ENCODE peak calls at places on chromosome 20, in ten cellular contexts. L, D, M, R, B, Y, T, Q, E and K are unnamed samples.

GRCh38 chr20:51960004-51960403 is 157.7 kb upstream of the SALL4 start:
- DNase-seq in L (no peak), D (no peak), M (no peak), R (no peak), B (no peak), Y (no peak), T (no peak), Q (no peak), E (no peak), K (no peak)

GRCh38 chr20:58598271-58599015 is 52.6 kb upstream of the STX16 start:
- DNase-seq in L (no peak), D (no peak), M (peak), R (peak), B (no peak), Y (no peak), T (peak), Q (no peak), E (no peak), K (no peak)

GRCh38 chr20:21640556-21640955 is 64.9 kb upstream of the PAX1 start:
- DNase-seq in L (peak), D (no peak), M (no peak), R (no peak), B (peak), Y (peak), T (no peak), Q (peak), E (no peak), K (no peak)

GRCh38 chr20:14331671-14332070 is 5.7 kb downstream of the FLRT3 start:
- DNase-seq in L (no peak), D (no peak), M (no peak), R (no peak), B (no peak), Y (no peak), T (no peak), Q (no peak), E (no peak), K (no peak)

GRCh38 chr20:2167122-2167521 is 65.5 kb downstream of the STK35 start:
- DNase-seq in L (no peak), D (no peak), M (no peak), R (no peak), B (no peak), Y (no peak), T (no peak), Q (no peak), E (no peak), K (no peak)

GRCh38 chr20:2101057-2101934 is at the start of gene STK35:
- DNase-seq in L (peak), D (no peak), M (no peak), R (peak), B (no peak), Y (peak), T (no peak), Q (peak), E (no peak), K (peak)

GRCh38 chr20:53949319-53949839 is 121.0 kb downstream of the BCAS1 start:
- DNase-seq in L (peak), D (no peak), M (peak), R (peak), B (no peak), Y (peak), T (peak), Q (no peak), E (no peak), K (peak)

GRCh38 chr20:37377346-37378081 is 31.6 kb downstream of the SRC start:
- DNase-seq in L (peak), D (no peak), M (no peak), R (no peak), B (no peak), Y (peak), T (no peak), Q (no peak), E (no peak), K (no peak)

DNA sequence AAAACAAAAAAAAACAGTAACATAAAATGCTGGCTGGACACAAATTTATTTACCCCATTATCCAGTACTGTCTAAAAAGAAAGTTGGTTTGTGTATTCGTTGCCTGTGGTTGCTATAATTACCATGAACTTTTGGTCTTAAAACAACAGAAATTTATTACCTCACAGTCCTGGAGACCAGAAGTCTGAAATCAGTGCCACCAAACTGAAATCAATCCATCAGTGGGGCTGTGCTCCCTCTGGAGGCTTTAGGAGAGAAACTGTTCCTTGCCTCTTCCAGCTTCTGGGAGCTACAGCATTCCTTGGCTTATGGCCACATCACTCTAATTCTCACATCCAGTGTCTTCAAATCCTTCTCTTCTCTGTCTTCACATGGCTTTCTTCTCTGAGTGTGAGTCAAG is 79.4 kb downstream of the SNX5 start:
- DNase-seq in L (peak), D (no peak), M (peak), R (peak), B (no peak), Y (peak), T (peak), Q (no peak), E (no peak), K (no peak)
- TF ChIP-seq CTCF in L (peak), D (no peak), M (peak), R (peak), B (peak), Y (no peak), T (peak), Q (peak), E (peak), K (no peak)

DNA sequence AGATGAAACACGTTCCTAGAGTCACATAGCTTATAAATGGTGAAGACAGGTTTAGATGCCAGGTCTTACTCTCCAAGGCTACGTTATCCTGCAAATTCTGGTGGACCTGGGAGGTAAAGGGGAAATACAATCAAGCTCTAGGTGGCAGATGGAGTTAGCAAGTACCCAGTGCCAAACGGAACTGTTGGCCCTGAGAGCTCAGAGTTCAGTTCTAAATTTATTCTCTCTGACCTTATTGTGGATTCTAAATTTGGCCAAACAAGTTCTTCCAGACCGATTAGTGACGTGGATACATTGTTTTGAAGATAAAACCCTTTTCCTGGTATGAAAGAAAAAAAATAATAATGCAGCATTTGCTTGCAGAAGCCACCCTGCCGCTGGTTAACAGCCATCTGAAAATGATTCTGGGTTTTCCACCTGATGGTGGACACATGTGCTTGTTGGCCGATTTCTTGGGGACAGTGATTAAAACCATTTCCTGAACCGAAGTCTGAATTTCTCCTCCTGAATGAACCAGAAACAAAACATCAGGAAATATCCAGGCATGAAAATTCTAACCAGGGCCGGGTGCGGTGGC is 32.5 kb downstream of the RIPOR3 start:
- DNase-seq in L (no peak), D (no peak), M (peak), R (no peak), B (no peak), Y (no peak), T (no peak), Q (no peak), E (no peak), K (peak)
- TF ChIP-seq CTCF in L (no peak), D (no peak), M (no peak), R (no peak), B (no peak), Y (no peak), T (no peak), Q (no peak), E (no peak), K (no peak)

GRCh38 chr20:35985789-35986188 is 17.4 kb downstream of the CNBD2 start:
- DNase-seq in L (no peak), D (no peak), M (no peak), R (no peak), B (no peak), Y (no peak), T (no peak), Q (no peak), E (no peak), K (no peak)

GRCh38 chr20:35988910-35989463 is 20.6 kb downstream of the CNBD2 start:
- DNase-seq in L (no peak), D (no peak), M (peak), R (peak), B (no peak), Y (no peak), T (no peak), Q (no peak), E (no peak), K (no peak)

GRCh38 chr20:35994994-35995453 is 26.6 kb downstream of the CNBD2 start:
- DNase-seq in L (peak), D (peak), M (peak), R (peak), B (peak), Y (peak), T (peak), Q (peak), E (no peak), K (peak)

GRCh38 chr20:35992713-35993335 is 24.4 kb downstream of the CNBD2 start:
- DNase-seq in L (peak), D (no peak), M (peak), R (peak), B (peak), Y (peak), T (peak), Q (peak), E (no peak), K (peak)

DNA sequence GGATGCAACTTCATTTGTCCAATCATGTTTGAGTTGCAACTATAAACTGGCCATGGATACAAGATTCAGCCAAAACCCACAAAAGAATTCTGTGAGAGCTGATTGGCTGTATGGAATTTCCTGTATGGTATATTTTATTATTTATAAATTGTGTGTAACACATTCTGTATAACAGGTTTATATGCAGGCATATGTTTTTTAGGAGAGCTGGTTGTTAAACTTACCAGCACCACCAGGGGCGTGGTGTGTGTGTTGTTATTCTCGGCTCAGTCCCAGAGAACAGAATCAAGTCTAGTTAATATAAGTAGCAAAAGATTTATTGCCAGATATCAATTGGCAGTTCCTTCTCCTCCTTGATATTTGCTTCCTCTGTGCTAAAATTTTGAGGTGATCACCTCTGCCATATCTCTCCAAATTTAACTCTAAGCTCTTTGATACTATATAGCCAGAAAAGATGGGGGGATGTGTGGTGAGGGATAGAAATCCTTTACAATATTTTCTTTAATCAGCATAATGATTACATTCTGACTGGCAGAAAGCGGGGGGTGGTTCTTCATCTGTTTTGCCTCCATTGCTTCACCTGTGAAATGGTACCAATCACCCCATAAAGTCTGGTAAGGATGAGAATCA is 22.9 kb downstream of the CNBD2 start:
- DNase-seq in L (peak), D (no peak), M (peak), R (peak), B (peak), Y (peak), T (peak), Q (peak), E (no peak), K (peak)
- TF ChIP-seq CTCF in L (peak), D (peak), M (peak), R (peak), B (peak), Y (peak), T (peak), Q (peak), E (peak), K (peak)

GRCh38 chr20:62148908-62149314 is 5.3 kb downstream of the SS18L1 start:
- DNase-seq in L (no peak), D (no peak), M (no peak), R (no peak), B (no peak), Y (no peak), T (no peak), Q (no peak), E (no peak), K (no peak)
- TF ChIP-seq CTCF in L (no peak), D (no peak), M (no peak), R (no peak), B (no peak), Y (no peak), T (no peak), Q (no peak), E (no peak), K (no peak)

DNA sequence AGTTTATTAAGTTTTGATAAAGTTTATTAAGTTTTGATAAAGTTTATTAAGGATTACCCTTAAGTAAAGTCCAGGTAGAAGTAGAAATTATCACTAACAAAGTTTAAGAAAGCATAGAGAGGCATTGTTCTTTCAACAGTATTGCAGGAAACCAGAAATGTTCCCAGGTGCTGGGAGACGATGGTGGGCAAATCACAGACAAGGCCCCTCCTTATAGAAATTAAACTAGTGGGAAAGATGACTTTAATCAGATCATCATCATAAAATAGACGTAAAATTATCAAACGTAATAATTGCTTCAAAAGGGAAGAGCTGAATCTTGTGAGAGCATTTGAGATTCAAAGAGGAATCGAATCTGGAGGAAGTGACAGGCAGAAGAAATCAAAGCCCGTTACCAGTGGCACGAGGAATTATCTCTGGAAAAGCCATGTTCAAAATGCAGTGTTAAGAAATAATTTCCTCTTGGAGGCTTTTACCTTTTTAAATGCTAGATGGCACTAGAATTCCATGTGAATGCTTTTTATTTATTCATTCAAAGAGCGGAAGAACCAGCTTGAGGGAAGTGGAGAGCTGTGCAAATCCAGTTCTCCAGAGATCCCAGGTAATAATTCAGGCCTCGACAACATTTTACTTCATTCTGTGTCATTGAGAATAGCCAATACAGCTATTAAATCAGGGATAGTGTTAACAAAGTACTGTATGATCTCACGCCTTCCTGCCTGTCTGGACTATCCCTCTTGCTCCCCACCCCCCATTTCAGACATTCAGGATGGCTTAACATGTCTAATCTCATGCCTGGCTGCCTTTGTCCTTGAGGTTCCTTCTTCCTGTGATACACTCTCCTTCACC is 1.0 kb upstream of the APMAP start:
- DNase-seq in L (no peak), D (no peak), M (peak), R (peak), B (no peak), Y (peak), T (peak), Q (peak), E (no peak), K (no peak)
- TF ChIP-seq CTCF in L (peak), D (peak), M (peak), R (peak), B (peak), Y (peak), T (peak), Q (peak), E (peak), K (no peak)

DNA sequence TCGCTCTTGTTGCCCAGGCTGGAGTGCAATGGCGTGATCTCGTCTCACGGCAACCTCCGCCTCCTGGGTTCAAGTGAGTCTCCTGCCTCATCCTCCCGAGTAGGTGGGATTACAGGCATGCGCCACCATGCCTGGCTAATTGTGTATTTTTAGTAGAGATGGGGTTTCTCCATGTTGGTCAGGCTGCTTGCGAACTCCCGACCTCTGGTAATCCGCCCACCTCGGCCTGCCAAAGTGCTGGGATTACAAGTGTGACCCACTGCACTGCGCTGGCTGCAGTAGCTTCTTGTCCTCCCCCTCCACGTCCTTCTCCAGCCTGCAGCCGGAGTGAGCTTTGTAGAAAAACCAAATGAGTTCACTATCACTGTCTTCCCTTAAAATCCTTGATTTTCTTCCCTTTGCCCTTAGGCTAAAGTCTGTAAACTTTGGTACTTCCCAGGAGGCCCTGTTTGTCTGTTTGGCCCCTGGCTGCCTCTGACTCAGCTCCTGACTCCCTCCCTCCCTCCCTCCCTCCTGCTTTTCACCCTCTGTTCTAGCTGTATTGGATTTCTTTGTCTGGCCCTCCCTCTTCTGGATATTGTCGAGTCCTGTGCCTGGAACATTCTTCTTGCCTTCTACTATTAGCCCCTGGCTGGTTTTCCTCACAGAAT is 12.9 kb downstream of the PARD6B start:
- DNase-seq in L (no peak), D (no peak), M (peak), R (peak), B (peak), Y (peak), T (peak), Q (no peak), E (no peak), K (peak)
- TF ChIP-seq CTCF in L (no peak), D (no peak), M (peak), R (peak), B (peak), Y (peak), T (peak), Q (no peak), E (peak), K (no peak)

GRCh38 chr20:50928469-50928868 is 2.8 kb downstream of the ADNP start:
- DNase-seq in L (peak), D (no peak), M (no peak), R (no peak), B (no peak), Y (no peak), T (no peak), Q (no peak), E (no peak), K (no peak)
- TF ChIP-seq CTCF in L (peak), D (no peak), M (peak), R (no peak), B (no peak), Y (no peak), T (no peak), Q (no peak), E (peak), K (no peak)

GRCh38 chr20:290081-290831 is at the start of gene C20orf96:
- DNase-seq in L (peak), D (peak), M (peak), R (peak), B (peak), Y (peak), T (peak), Q (peak), E (peak), K (peak)
- TF ChIP-seq CTCF in L (peak), D (peak), M (peak), R (peak), B (peak), Y (peak), T (peak), Q (peak), E (peak), K (no peak)

GRCh38 chr20:33328738-33329137 is 45.7 kb downstream of the BPIFB1 start:
- DNase-seq in L (no peak), D (no peak), M (no peak), R (no peak), B (no peak), Y (no peak), T (no peak), Q (no peak), E (no peak), K (no peak)
- TF ChIP-seq CTCF in L (no peak), D (no peak), M (no peak), R (no peak), B (no peak), Y (no peak), T (no peak), Q (no peak), E (no peak), K (no peak)